ENCODE peak calls at places on chromosomes 16 and 17, in five cellular contexts. V, M, J, A and N are unnamed samples.

GRCh38 chr16:25060920-25061319 is 45.8 kb upstream of the ARHGAP17 start:
- DNase-seq in V (no peak), M (no peak), J (no peak), A (peak), N (no peak)

GRCh38 chr17:56173958-56174357 is 20.7 kb downstream of the ANKFN1 start:
- DNase-seq in V (no peak), M (peak), J (no peak), A (no peak), N (no peak)

GRCh38 chr16:951660-952301 is 19.0 kb downstream of the LMF1 start:
- DNase-seq in V (no peak), M (no peak), J (no peak), A (no peak), N (no peak)

GRCh38 chr17:77601054-77601979 is 357.2 kb upstream of the TNRC6C start:
- DNase-seq in V (no peak), M (peak), J (peak), A (no peak), N (no peak)

GRCh38 chr16:70254095-70254964 is 2.6 kb upstream of the EXOSC6 start:
- DNase-seq in V (no peak), M (no peak), J (no peak), A (no peak), N (peak)

GRCh38 chr17:303161-303560 is 49.4 kb downstream of the RPH3AL start:
- DNase-seq in V (no peak), M (peak), J (no peak), A (no peak), N (no peak)

GRCh38 chr17:54172654-54173316 is 350.1 kb downstream of the KIF2B start:
- DNase-seq in V (no peak), M (no peak), J (no peak), A (no peak), N (peak)

GRCh38 chr16:9049241-9049640 is 42.2 kb upstream of the HAPSTR1 start:
- DNase-seq in V (no peak), M (no peak), J (no peak), A (no peak), N (peak)

GRCh38 chr16:1613240-1613639 is 1.1 kb downstream of the CRAMP1 start:
- DNase-seq in V (no peak), M (no peak), J (no peak), A (no peak), N (no peak)

GRCh38 chr16:78292726-78293380 is 193.4 kb downstream of the WWOX start:
- DNase-seq in V (peak), M (no peak), J (no peak), A (no peak), N (no peak)

GRCh38 chr17:2057130-2057713 is 2.3 kb downstream of the HIC1 start:
- DNase-seq in V (no peak), M (no peak), J (no peak), A (no peak), N (no peak)

GRCh38 chr16:24524855-24525652 is 14.3 kb upstream of the RBBP6 start:
- DNase-seq in V (no peak), M (no peak), J (no peak), A (no peak), N (no peak)

GRCh38 chr17:30793282-30793977 is 31.1 kb downstream of the CRLF3 start:
- DNase-seq in V (no peak), M (no peak), J (no peak), A (no peak), N (no peak)

GRCh38 chr17:30788918-30789317 is 35.6 kb downstream of the CRLF3 start:
- DNase-seq in V (peak), M (no peak), J (no peak), A (no peak), N (no peak)

GRCh38 chr17:30796016-30796415 is 28.5 kb downstream of the CRLF3 start:
- DNase-seq in V (no peak), M (no peak), J (no peak), A (no peak), N (no peak)

DNA sequence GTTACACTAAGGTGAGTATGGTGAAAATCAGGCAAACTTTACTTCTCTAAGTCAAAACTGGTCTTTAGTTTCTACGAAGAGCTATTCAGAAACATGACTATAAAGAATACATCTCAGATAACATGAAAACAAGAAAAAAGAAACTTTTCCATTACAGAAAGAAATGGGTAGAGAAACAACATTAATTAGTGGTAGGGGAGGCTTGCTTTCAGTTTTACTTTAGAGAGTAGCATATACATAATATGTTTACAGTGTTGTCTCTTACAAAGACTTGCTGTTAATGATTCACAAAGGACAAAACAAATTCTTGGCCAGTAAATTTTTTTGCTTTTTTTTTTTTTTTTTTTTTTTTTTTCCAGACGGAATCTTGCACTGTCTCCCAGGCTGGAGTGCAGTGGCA is 34.2 kb downstream of the CRLF3 start:
- DNase-seq in V (no peak), M (no peak), J (no peak), A (no peak), N (no peak)
- H3K27ac ChIP-seq in V (no peak), M (no peak), J (no peak), A (no peak), N (no peak)

GRCh38 chr16:67806428-67807147 is at the start of the genes RANBP10 and TSNAXIP1:
- DNase-seq in V (peak), M (peak), J (peak), A (peak), N (peak)
- TF ChIP-seq CTCF in V (no peak), M (no peak), J (no peak), A (no peak), N (no peak)

DNA sequence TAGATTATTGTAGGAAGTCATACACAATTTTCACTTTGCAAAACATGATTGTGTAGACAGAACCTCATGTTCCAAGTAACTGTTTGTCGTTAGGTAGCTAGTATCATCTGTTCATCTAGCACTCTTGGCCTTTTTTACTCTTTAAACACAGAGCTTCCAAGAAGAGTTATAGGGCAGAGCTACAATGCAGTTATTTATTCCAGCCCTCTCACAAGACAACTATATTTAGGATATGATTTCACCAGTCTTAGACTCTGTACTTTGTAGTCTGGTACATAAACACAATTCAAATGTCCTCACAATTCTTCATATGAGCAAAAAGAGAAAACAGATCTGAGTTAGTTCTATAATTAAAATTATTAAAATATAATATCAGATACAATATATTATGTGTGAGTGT is 37.9 kb downstream of the KCNJ2 start:
- DNase-seq in V (no peak), M (no peak), J (no peak), A (no peak), N (no peak)
- H3K27ac ChIP-seq in V (no peak), M (no peak), J (no peak), A (no peak), N (no peak)

GRCh38 chr16:21169249-21169981 is 10.9 kb downstream of the LDAF1 start:
- DNase-seq in V (no peak), M (no peak), J (no peak), A (no peak), N (peak)
- TF ChIP-seq CTCF in V (no peak), M (no peak), J (no peak), A (no peak), N (no peak)

DNA sequence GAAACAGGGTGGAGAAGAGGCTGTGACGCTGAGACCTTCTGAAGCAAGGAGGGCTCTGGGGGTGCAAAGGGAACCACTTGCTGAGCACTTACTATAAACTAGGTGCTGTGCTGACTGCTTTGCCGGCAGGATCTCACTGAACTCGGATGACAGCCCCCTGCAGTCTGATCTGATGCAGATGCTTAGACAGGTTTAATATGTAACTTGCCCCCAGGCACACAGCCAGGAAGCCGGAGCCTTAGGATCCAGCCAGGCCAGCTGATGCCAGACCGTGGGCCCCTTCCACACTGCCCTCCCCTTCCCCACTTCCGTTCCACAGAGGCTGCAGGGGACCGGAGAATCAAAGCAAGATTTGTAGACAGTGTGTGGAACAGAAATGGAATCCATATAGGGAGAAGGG is 23.1 kb downstream of the SPACA3 start:
- DNase-seq in V (no peak), M (no peak), J (peak), A (no peak), N (no peak)
- H3K27ac ChIP-seq in V (no peak), M (no peak), J (no peak), A (no peak), N (no peak)

GRCh38 chr16:19886061-19886792 is 1.6 kb upstream of the GPRC5B start:
- DNase-seq in V (peak), M (peak), J (peak), A (peak), N (peak)

GRCh38 chr16:19883296-19883951 is 1.2 kb downstream of the GPRC5B start:
- DNase-seq in V (no peak), M (peak), J (no peak), A (no peak), N (peak)

GRCh38 chr16:19884021-19884485 is 595 bp downstream of the GPRC5B start:
- DNase-seq in V (no peak), M (peak), J (no peak), A (peak), N (no peak)

GRCh38 chr16:19885456-19886060 is 910 bp upstream of the GPRC5B start:
- DNase-seq in V (no peak), M (peak), J (no peak), A (no peak), N (no peak)

DNA sequence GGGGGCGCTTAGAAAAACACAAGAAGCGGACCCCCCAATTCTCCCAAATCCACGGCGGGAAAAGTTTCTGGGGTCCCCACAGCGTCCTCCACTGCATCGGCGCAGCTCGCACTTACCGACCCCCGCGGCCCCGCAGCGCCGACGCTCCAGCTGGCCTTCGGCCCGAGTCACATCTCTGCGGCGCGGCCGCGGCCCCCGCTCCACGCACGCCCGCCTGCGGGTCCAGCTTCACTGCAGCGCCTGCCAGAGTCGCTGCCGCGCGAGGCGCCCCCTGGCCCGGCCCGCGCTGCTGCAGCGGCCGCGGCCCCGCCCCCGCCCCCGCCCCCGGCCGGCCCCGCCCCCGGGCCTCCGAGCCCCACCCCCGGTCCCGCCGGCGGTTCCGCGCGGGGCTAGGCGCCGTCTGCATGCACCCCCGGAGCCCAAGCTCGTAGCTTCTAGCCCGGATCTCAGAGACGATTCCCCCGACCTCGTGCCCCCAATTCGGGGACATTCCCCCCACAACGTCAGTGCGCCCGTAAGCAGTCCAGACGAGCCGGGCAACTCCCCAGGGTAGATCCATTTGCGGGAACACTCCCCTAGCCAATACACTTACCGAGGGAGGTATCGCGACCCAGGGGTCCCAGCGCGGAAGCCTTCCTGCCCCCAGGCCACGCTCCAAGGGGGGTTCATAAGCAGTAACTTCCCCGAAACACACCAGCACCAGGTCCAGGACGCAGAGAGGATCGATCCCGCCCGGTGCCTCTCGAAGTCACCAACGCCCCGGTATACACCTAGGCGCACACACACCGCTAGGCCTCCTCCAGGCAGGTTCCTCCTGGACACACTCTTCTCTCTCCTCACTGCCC is at the start of gene GPRC5B:
- DNase-seq in V (no peak), M (peak), J (no peak), A (peak), N (no peak)
- TF ChIP-seq CTCF in V (no peak), M (no peak), J (no peak), A (no peak), N (no peak)

GRCh38 chr16:10979717-10980601 is 35.6 kb downstream of the CLEC16A start:
- DNase-seq in V (peak), M (peak), J (peak), A (no peak), N (no peak)

GRCh38 chr16:10980811-10981210 is 36.4 kb downstream of the CLEC16A start:
- DNase-seq in V (no peak), M (no peak), J (no peak), A (no peak), N (no peak)

GRCh38 chr16:10978124-10978523 is 33.8 kb downstream of the CLEC16A start:
- DNase-seq in V (no peak), M (no peak), J (no peak), A (no peak), N (no peak)

GRCh38 chr16:10976663-10977062 is 32.3 kb downstream of the CLEC16A start:
- DNase-seq in V (no peak), M (no peak), J (no peak), A (no peak), N (no peak)

DNA sequence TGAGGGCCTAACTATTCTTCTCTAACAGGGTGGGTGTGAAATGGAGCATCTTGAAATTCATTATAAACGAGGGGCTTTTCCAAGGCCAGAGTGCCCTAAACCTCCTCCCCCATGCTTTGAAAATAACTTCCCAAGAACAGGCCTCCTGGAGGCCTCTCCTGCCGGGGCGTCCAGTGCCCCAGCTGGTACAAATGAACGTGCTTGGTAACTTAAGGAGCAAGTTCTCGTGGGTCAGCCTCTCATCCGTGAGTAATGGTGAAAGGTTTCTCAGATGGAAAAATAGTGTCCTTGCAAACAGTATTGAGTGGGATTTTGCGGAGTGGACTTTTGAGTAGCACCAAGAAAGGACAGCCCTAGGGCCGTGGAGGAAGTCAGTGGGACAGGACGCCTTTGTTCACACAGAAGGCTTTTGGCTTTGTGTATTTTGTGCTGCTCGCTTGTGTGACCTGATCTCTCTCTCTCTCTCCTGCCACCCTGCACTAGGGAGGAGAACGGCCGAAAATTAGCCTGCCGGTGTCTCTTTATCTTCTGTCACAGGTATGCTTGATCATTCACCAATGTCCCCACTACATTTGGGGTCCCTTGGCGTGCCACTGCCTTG is 34.6 kb downstream of the CLEC16A start:
- DNase-seq in V (no peak), M (no peak), J (no peak), A (no peak), N (no peak)
- H3K27ac ChIP-seq in V (no peak), M (no peak), J (peak), A (no peak), N (no peak)

DNA sequence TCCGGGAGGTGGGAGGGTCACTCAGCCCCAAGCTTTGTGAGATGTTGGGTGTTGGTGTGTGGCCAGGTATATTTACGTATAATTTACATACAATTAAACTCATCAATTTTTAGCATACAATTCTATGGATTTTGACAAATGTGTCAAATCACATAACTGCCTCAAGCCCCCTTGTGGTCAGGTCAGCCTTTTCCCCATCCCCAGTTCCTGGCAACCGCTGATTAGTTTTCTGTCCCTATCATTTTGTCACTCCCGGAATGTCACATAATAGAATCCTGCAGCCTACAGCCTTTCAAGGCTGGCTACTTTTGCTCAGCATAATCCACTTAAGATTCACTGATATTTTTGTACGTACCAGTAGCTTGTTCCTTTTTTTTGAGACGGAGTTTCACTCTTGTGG is 19.4 kb upstream of the RAI1 start:
- DNase-seq in V (no peak), M (no peak), J (no peak), A (no peak), N (no peak)
- TF ChIP-seq CTCF in V (no peak), M (no peak), J (no peak), A (no peak), N (peak)

GRCh38 chr17:75459246-75459589 is 2.8 kb downstream of the TMEM94 start:
- DNase-seq in V (no peak), M (no peak), J (no peak), A (no peak), N (no peak)

GRCh38 chr17:75456417-75457046 is at the start of gene TMEM94:
- DNase-seq in V (peak), M (peak), J (peak), A (peak), N (peak)

GRCh38 chr17:75455896-75456416 is 479 bp upstream of the TMEM94 start:
- DNase-seq in V (peak), M (peak), J (no peak), A (no peak), N (no peak)

GRCh38 chr17:75459590-75460267 is 3.3 kb downstream of the TMEM94 start:
- DNase-seq in V (no peak), M (no peak), J (no peak), A (no peak), N (no peak)

DNA sequence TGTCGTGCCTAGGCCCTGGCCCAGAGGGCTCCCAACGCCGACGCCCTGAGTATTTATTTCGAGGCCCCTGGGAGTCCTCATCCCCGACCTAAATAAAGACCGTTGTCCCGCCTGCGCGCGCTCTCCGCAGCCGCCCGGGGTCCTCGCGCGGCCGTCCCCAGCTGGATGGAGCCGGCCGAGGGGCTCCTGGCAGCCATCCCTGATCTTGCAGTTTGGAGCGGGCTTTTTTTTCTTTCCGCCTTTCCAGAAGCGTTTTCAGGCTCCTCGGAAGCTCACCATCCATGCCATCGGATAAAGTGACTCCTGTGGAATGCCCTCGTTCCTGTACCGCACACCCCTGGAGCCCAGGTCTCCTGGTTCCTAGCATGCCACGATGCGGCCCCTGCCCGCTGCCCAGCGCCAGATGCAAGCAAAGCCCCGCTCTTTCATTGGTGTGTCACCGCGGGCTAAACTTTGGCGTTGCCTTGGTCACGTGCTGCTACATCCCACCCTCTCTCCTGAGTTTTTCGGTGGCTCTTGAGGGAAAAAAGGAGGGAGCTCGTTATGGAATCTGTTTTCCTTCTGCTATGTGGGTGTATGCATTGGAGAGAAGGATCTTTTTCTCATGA is 716 bp downstream of the TMEM94 start:
- DNase-seq in V (no peak), M (peak), J (no peak), A (no peak), N (no peak)
- H3K27ac ChIP-seq in V (peak), M (peak), J (peak), A (no peak), N (peak)

GRCh38 chr17:9115446-9116265 is 94.3 kb downstream of the NTN1 start:
- DNase-seq in V (no peak), M (peak), J (no peak), A (no peak), N (peak)
- TF ChIP-seq CTCF in V (no peak), M (no peak), J (no peak), A (peak), N (peak)